ENCODE peak calls at places on chromosomes 12 and 14, in eight cellular contexts. One of them, this sample, is unnamed.

GRCh38 chr14:50762001-50762930 is 68.7 kb downstream of the NIN start:
- DNase-seq in effector memory CD8-positive, alpha-beta T cell: no peak
- DNase-seq in GM23248: peak
- DNase-seq in body of pancreas: no peak
- DNase-seq in DMS79 treated with DMSO at 0.1 percent for 48 hours: no peak
- DNase-seq in GM20000: peak
- DNase-seq in epithelial cell of prostate: no peak
- DNase-seq in endothelial cell: no peak
- DNase-seq in this sample: no peak

GRCh38 chr12:113237748-113238147 is 16.5 kb downstream of the TPCN1 start:
- DNase-seq in effector memory CD8-positive, alpha-beta T cell: no peak
- DNase-seq in GM23248: no peak
- DNase-seq in body of pancreas: no peak
- DNase-seq in DMS79 treated with DMSO at 0.1 percent for 48 hours: no peak
- DNase-seq in GM20000: no peak
- DNase-seq in epithelial cell of prostate: no peak
- DNase-seq in endothelial cell: no peak
- DNase-seq in this sample: no peak

GRCh38 chr12:57456145-57456700 is 1.1 kb downstream of the INHBE start:
- DNase-seq in effector memory CD8-positive, alpha-beta T cell: no peak
- DNase-seq in GM23248: peak
- DNase-seq in body of pancreas: peak
- DNase-seq in DMS79 treated with DMSO at 0.1 percent for 48 hours: peak
- DNase-seq in GM20000: no peak
- DNase-seq in epithelial cell of prostate: no peak
- DNase-seq in endothelial cell: peak
- DNase-seq in this sample: no peak

GRCh38 chr12:38110026-38110699 is 206.4 kb upstream of the ALG10B start:
- DNase-seq in effector memory CD8-positive, alpha-beta T cell: no peak
- DNase-seq in GM23248: no peak
- DNase-seq in body of pancreas: no peak
- DNase-seq in DMS79 treated with DMSO at 0.1 percent for 48 hours: no peak
- DNase-seq in GM20000: no peak
- DNase-seq in epithelial cell of prostate: no peak
- DNase-seq in endothelial cell: no peak
- DNase-seq in this sample: no peak

GRCh38 chr12:43154498-43155045 is 397.4 kb downstream of the ADAMTS20 start:
- DNase-seq in effector memory CD8-positive, alpha-beta T cell: no peak
- DNase-seq in GM23248: no peak
- DNase-seq in body of pancreas: no peak
- DNase-seq in DMS79 treated with DMSO at 0.1 percent for 48 hours: no peak
- DNase-seq in GM20000: no peak
- DNase-seq in epithelial cell of prostate: no peak
- DNase-seq in endothelial cell: no peak
- DNase-seq in this sample: peak

GRCh38 chr12:82047480-82047879 is 288.3 kb upstream of the PPFIA2 start:
- DNase-seq in effector memory CD8-positive, alpha-beta T cell: no peak
- DNase-seq in GM23248: peak
- DNase-seq in body of pancreas: no peak
- DNase-seq in DMS79 treated with DMSO at 0.1 percent for 48 hours: no peak
- DNase-seq in GM20000: no peak
- DNase-seq in epithelial cell of prostate: no peak
- DNase-seq in endothelial cell: no peak
- DNase-seq in this sample: no peak

GRCh38 chr12:123854918-123855317 is 92.8 kb downstream of the DNAH10 start:
- DNase-seq in effector memory CD8-positive, alpha-beta T cell: no peak
- DNase-seq in GM23248: no peak
- DNase-seq in body of pancreas: no peak
- DNase-seq in DMS79 treated with DMSO at 0.1 percent for 48 hours: no peak
- DNase-seq in GM20000: no peak
- DNase-seq in epithelial cell of prostate: no peak
- DNase-seq in endothelial cell: no peak
- DNase-seq in this sample: no peak

GRCh38 chr12:91215940-91216454 is 33.4 kb upstream of the DCN start:
- DNase-seq in effector memory CD8-positive, alpha-beta T cell: no peak
- DNase-seq in GM23248: peak
- DNase-seq in body of pancreas: no peak
- DNase-seq in DMS79 treated with DMSO at 0.1 percent for 48 hours: no peak
- DNase-seq in GM20000: no peak
- DNase-seq in epithelial cell of prostate: no peak
- DNase-seq in endothelial cell: no peak
- DNase-seq in this sample: no peak

GRCh38 chr12:49451468-49452259 is 84.4 kb downstream of the SPATS2 start:
- DNase-seq in effector memory CD8-positive, alpha-beta T cell: no peak
- DNase-seq in GM23248: no peak
- DNase-seq in body of pancreas: no peak
- DNase-seq in DMS79 treated with DMSO at 0.1 percent for 48 hours: no peak
- DNase-seq in GM20000: peak
- DNase-seq in epithelial cell of prostate: no peak
- DNase-seq in endothelial cell: no peak
- DNase-seq in this sample: no peak

GRCh38 chr14:74583689-74584434 is 28.2 kb downstream of the LTBP2 start:
- DNase-seq in effector memory CD8-positive, alpha-beta T cell: no peak
- DNase-seq in GM23248: peak
- DNase-seq in body of pancreas: no peak
- DNase-seq in DMS79 treated with DMSO at 0.1 percent for 48 hours: no peak
- DNase-seq in GM20000: no peak
- DNase-seq in epithelial cell of prostate: peak
- DNase-seq in endothelial cell: no peak
- DNase-seq in this sample: no peak

GRCh38 chr14:64915797-64916196 is 1.5 kb downstream of the CHURC1 start:
- DNase-seq in effector memory CD8-positive, alpha-beta T cell: no peak
- DNase-seq in GM23248: no peak
- DNase-seq in body of pancreas: no peak
- DNase-seq in DMS79 treated with DMSO at 0.1 percent for 48 hours: no peak
- DNase-seq in GM20000: no peak
- DNase-seq in epithelial cell of prostate: no peak
- DNase-seq in endothelial cell: no peak
- DNase-seq in this sample: no peak

GRCh38 chr12:29960113-29960512 is 176.4 kb upstream of the TMTC1 start:
- DNase-seq in effector memory CD8-positive, alpha-beta T cell: no peak
- DNase-seq in GM23248: no peak
- DNase-seq in body of pancreas: no peak
- DNase-seq in DMS79 treated with DMSO at 0.1 percent for 48 hours: no peak
- DNase-seq in GM20000: no peak
- DNase-seq in epithelial cell of prostate: no peak
- DNase-seq in endothelial cell: no peak
- DNase-seq in this sample: no peak

GRCh38 chr12:121545459-121545858 is 35.4 kb downstream of the KDM2B start:
- DNase-seq in effector memory CD8-positive, alpha-beta T cell: no peak
- DNase-seq in GM23248: no peak
- DNase-seq in body of pancreas: no peak
- DNase-seq in DMS79 treated with DMSO at 0.1 percent for 48 hours: no peak
- DNase-seq in GM20000: no peak
- DNase-seq in epithelial cell of prostate: no peak
- DNase-seq in endothelial cell: no peak
- DNase-seq in this sample: no peak

GRCh38 chr14:59897757-59898383 is 22.1 kb upstream of the LRRC9 start:
- DNase-seq in effector memory CD8-positive, alpha-beta T cell: no peak
- DNase-seq in GM23248: peak
- DNase-seq in body of pancreas: peak
- DNase-seq in DMS79 treated with DMSO at 0.1 percent for 48 hours: no peak
- DNase-seq in GM20000: no peak
- DNase-seq in epithelial cell of prostate: no peak
- DNase-seq in endothelial cell: peak
- DNase-seq in this sample: no peak

GRCh38 chr12:57927086-57927485 is 14.3 kb upstream of the ATP23 start:
- DNase-seq in effector memory CD8-positive, alpha-beta T cell: no peak
- DNase-seq in GM23248: no peak
- DNase-seq in body of pancreas: no peak
- DNase-seq in DMS79 treated with DMSO at 0.1 percent for 48 hours: no peak
- DNase-seq in GM20000: no peak
- DNase-seq in epithelial cell of prostate: no peak
- DNase-seq in endothelial cell: no peak
- DNase-seq in this sample: no peak

GRCh38 chr12:112876506-112876905 is 30.3 kb upstream of the OAS1 start:
- DNase-seq in effector memory CD8-positive, alpha-beta T cell: no peak
- DNase-seq in GM23248: no peak
- DNase-seq in body of pancreas: no peak
- DNase-seq in DMS79 treated with DMSO at 0.1 percent for 48 hours: no peak
- DNase-seq in GM20000: no peak
- DNase-seq in epithelial cell of prostate: no peak
- DNase-seq in endothelial cell: no peak
- DNase-seq in this sample: no peak

This sample was measured in CD4-positive, alpha-beta memory T cell.